ENCODE peak calls at places on chromosome 4, in six cellular contexts. X is SJSA1, S is hepatocyte, O is cardiac muscle cell, K is K562, A is right atrium auricular region. D is an unnamed sample. For H3K9me3, the result is how much of the 10 kb centered on the place peaks cover.

GRCh38 chr4:79865253-79865652 is 207.8 kb downstream of the ANTXR2 start:
- DNase-seq in O (peak), X (no peak), K (no peak), A (no peak), S (no peak), D (no peak)

GRCh38 chr4:180281726-180282125 is 1961.5 kb upstream of the TENM3 start:
- DNase-seq in K (no peak), O (no peak), A (no peak), S (no peak), X (no peak), D (no peak)

GRCh38 chr4:86493460-86493859 is 100.7 kb upstream of the PTPN13 start:
- DNase-seq in K (no peak), X (no peak), A (no peak), O (peak), S (no peak), D (no peak)

GRCh38 chr4:184310171-184310567 is 92.5 kb upstream of the ENPP6 start:
- DNase-seq in K (peak), A (no peak), O (no peak), S (no peak), X (no peak), D (no peak)

GRCh38 chr4:72857787-72858186 is 211.7 kb downstream of the COX18 start:
- DNase-seq in X (no peak), A (no peak), K (no peak), O (peak), S (no peak), D (no peak)

GRCh38 chr4:84531689-84532088 is 32.6 kb upstream of the NKX6-1 start:
- DNase-seq in O (no peak), S (no peak), X (no peak), K (no peak), A (no peak), D (peak)

GRCh38 chr4:145938618-145939177 is at the start of gene ZNF827:
- DNase-seq in K (no peak), O (peak), S (peak), X (peak), A (no peak), D (peak)

GRCh38 chr4:65190780-65191179 is 479.5 kb downstream of the EPHA5 start:
- DNase-seq in X (no peak), K (no peak), S (no peak), A (no peak), O (no peak), D (no peak)

GRCh38 chr4:127857641-127858040 is 23.1 kb upstream of the PLK4 start:
- DNase-seq in X (no peak), S (no peak), O (no peak), K (no peak), A (no peak), D (no peak)

GRCh38 chr4:155392486-155393184 is 15.9 kb upstream of the MAP9 start:
- DNase-seq in O (peak), A (no peak), S (peak), X (peak), K (no peak), D (no peak)

GRCh38 chr4:18932940-18933339 is 911.4 kb upstream of the LCORL start:
- DNase-seq in A (no peak), X (no peak), K (no peak), S (no peak), O (no peak), D (no peak)

GRCh38 chr4:148364525-148364924 is 77.7 kb downstream of the NR3C2 start:
- DNase-seq in S (no peak), A (no peak), K (no peak), X (no peak), O (no peak), D (no peak)

GRCh38 chr4:14653338-14653737 is 348.9 kb upstream of the CPEB2 start:
- DNase-seq in A (no peak), X (no peak), S (no peak), O (no peak), K (no peak), D (no peak)

GRCh38 chr4:122412547-122412946 is 33.7 kb downstream of the ADAD1 start:
- DNase-seq in K (peak), X (no peak), O (peak), A (no peak), S (no peak), D (no peak)

GRCh38 chr4:159551268-159551667 is 448.4 kb downstream of the RAPGEF2 start:
- DNase-seq in S (no peak), X (no peak), O (peak), A (no peak), K (no peak), D (no peak)

GRCh38 chr4:47390438-47391125 is 72.9 kb downstream of the COMMD8 start:
- DNase-seq in K (no peak), A (no peak), X (no peak), O (peak), S (no peak), D (no peak)

GRCh38 chr4:175776217-175776616 is 35.8 kb downstream of the GPM6A start:
- DNase-seq in X (no peak), S (no peak), O (no peak), K (no peak), A (no peak), D (no peak)

GRCh38 chr4:8840006-8840793 is 31.4 kb downstream of the HMX1 start:
- DNase-seq in A (no peak), K (no peak), O (no peak), S (no peak), X (peak), D (peak)

GRCh38 chr4:56692576-56692975 is 11.5 kb upstream of the HOPX start:
- DNase-seq in K (no peak), X (no peak), A (no peak), S (no peak), O (no peak), D (peak)

GRCh38 chr4:111323916-111324315 is 701.0 kb upstream of the PITX2 start:
- DNase-seq in A (no peak), X (no peak), O (peak), S (no peak), K (no peak), D (no peak)

GRCh38 chr4:169906821-169907220 is 119.4 kb downstream of the MFAP3L start:
- DNase-seq in S (no peak), O (no peak), X (no peak), K (no peak), A (no peak), D (no peak)

GRCh38 chr4:169909897-169910296 is 116.3 kb downstream of the MFAP3L start:
- DNase-seq in K (no peak), A (no peak), X (no peak), S (no peak), O (no peak), D (no peak)

GRCh38 chr4:169906104-169906503 is 120.1 kb downstream of the MFAP3L start:
- DNase-seq in A (no peak), X (no peak), O (no peak), K (no peak), S (no peak), D (no peak)

GRCh38 chr4:169907705-169908104 is 118.5 kb downstream of the MFAP3L start:
- DNase-seq in S (no peak), A (no peak), K (no peak), O (no peak), X (no peak), D (peak)

DNA sequence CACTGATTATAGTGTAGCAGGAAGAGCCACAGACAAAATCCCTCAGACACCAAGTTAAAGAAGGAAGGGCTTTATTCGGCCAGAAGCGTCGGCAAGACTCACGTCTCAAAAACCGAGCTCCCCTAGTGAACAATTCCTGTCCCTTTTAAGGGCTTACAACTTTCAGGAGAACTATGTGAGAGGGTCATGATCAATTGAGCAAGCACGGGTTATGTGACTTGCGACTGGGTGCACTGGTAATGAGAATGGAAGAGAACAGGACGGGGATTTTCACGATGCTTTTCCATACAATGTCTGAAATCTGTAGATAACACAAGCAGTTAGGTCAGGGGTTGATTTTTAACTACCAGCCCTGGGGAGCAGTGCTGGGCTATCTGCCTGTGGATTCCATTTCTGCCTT is 116.7 kb downstream of the MFAP3L start:
- DNase-seq in A (no peak), K (no peak), X (no peak), O (no peak), S (no peak), D (no peak)
- H3K9me3 ChIP-seq in A (under half), K (under half), X (under half), O (under half), S (under half), D (under half)

DNA sequence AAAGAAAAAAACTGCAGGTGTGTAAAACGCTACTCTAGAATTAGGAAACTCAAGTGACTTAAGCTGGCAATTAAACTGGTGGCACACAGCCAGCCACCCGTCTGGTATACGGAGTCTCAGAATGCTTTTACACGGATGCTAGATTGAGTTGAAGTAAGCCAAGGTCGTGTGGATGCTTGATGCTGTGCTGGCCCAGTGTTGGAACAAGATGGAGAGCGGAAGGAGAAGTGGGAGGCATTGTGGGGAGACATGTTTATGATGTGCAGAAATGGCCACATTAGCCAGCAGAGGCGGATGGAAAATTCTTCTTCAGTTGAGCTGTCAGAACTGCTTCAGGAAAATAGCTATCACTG is 750.5 kb upstream of the HS3ST1 start:
- DNase-seq in A (no peak), X (no peak), K (no peak), O (no peak), S (no peak), D (no peak)
- H3K9me3 ChIP-seq in A (under half), X (under half), K (under half), O (under half), S (under half), D (under half)

GRCh38 chr4:7558436-7558835 is 123.7 kb upstream of the PSAPL1 start:
- DNase-seq in A (no peak), S (no peak), K (no peak), X (no peak), O (no peak), D (no peak)

GRCh38 chr4:7557447-7557846 is 122.7 kb upstream of the PSAPL1 start:
- DNase-seq in K (no peak), O (peak), A (no peak), S (peak), X (no peak), D (no peak)

GRCh38 chr4:7559316-7559715 is 124.6 kb upstream of the PSAPL1 start:
- DNase-seq in K (no peak), O (no peak), S (no peak), A (no peak), X (no peak), D (no peak)

GRCh38 chr4:7554885-7555284 is 120.2 kb upstream of the PSAPL1 start:
- DNase-seq in O (no peak), S (no peak), X (no peak), A (no peak), K (no peak), D (no peak)

GRCh38 chr4:7556558-7556957 is 121.8 kb upstream of the PSAPL1 start:
- DNase-seq in A (no peak), O (no peak), K (no peak), S (no peak), X (no peak), D (no peak)
- H3K9me3 ChIP-seq in A (under half), O (under half), K (under half), S (under half), X (under half), D (under half)

DNA sequence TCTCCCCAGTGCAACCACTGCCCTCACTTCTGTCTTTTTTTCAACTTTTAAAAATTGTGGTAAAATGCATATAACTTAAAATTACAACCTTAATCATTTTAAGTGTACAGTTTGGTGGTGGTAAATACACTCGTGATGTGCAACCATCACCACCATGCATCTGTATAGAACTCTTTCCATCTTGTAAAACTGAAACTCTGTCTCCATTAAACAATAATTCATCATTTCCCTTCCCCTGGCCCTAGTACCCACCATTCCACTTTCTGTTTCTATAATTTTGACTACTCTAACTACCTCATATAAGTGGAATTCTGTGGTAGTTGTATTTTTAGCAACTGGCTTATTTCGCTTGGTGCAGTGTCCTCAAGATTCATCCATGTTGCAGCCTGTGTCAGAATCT is 6.8 kb upstream of the CTBP1 start:
- DNase-seq in S (no peak), X (no peak), K (no peak), A (no peak), O (no peak), D (no peak)
- H3K9me3 ChIP-seq in S (under half), X (under half), K (under half), A (under half), O (under half), D (under half)

GRCh38 chr4:176995-177394 is 52.7 kb downstream of the ZNF718 start:
- DNase-seq in K (no peak), A (no peak), S (no peak), O (no peak), X (no peak), D (no peak)

GRCh38 chr4:175986-176385 is 51.7 kb downstream of the ZNF718 start:
- DNase-seq in O (no peak), X (no peak), A (no peak), S (no peak), K (no peak), D (no peak)

DNA sequence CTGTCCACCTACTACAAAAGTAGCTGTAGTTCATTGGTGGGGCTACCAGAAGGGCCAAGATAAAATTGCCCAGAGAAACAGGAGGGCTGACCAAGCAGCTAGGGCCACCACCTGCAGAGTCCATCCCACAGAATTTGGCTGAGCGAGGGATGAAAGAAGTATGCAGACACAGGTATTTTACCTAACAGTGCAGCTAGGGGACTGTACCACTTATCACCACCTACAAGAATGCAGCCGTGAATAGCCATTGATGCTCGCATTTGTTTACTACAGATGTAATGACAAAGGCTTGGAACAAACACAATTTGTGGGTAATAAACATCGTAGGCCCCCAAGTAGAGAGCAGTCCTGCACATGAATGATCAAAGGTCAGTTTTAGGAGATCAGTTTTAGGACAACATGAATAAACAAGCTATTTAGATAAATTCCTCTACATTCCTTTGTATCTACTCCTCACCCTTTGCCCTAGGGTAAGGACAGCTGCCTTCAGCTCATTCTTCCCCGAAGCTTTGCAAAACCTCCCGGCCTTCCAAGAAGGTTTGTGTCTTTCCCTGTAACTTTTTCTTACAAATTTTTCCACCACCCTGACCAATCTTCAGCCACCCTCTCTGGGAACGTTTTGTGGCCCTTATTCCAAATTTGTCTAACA is 49.5 kb downstream of the ZNF718 start:
- DNase-seq in K (no peak), X (no peak), S (no peak), O (no peak), A (no peak), D (no peak)
- H3K9me3 ChIP-seq in K (under half), X (under half), S (under half), O (under half), A (under half), D (under half)

DNA sequence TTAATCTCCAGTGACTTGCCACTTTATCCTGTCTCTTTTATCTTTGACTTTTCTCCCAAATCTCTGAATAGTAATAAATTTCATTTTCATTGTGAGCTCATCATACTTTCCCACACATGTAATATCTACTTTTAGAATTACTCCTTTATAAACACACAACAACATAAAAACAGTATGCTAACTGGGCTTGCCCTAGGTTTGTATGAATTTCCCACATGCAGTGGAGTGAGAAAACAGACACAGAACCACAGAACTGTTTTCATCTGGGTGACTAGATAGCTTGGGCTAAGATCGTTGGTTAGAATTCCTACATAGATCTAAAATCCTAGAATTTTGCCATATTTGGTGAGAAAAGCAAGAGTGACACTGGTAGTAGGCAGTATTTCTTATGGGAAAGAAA is 409.5 kb downstream of the SPRY1 start:
- DNase-seq in O (no peak), X (no peak), S (no peak), K (no peak), A (no peak), D (no peak)
- H3K9me3 ChIP-seq in O (under half), X (under half), S (under half), K (under half), A (under half), D (under half)

GRCh38 chr4:7571736-7572135 is 137.0 kb upstream of the PSAPL1 start:
- DNase-seq in K (no peak), A (no peak), O (no peak), S (no peak), X (no peak), D (no peak)
- H3K9me3 ChIP-seq in K (under half), A (under half), O (under half), S (under half), X (under half), D (under half)

GRCh38 chr4:78268607-78269006 is 211.5 kb downstream of the FRAS1 start:
- DNase-seq in A (no peak), X (no peak), K (no peak), S (no peak), O (no peak), D (no peak)

GRCh38 chr4:78267790-78268189 is 210.7 kb downstream of the FRAS1 start:
- DNase-seq in O (no peak), K (no peak), X (no peak), S (no peak), A (no peak), D (no peak)

GRCh38 chr4:78265006-78265405 is 207.9 kb downstream of the FRAS1 start:
- DNase-seq in O (no peak), A (no peak), S (no peak), K (no peak), X (no peak), D (no peak)
- H3K9me3 ChIP-seq in O (under half), A (under half), S (under half), K (under half), X (under half), D (under half)

GRCh38 chr4:26838055-26838842 is 22.4 kb upstream of the STIM2 start:
- DNase-seq in K (no peak), O (no peak), X (no peak), S (no peak), A (no peak), D (no peak)
- H3K9me3 ChIP-seq in K (under half), O (under half), X (under half), S (under half), A (under half), D (under half)

GRCh38 chr4:7326693-7327340 is 107.9 kb downstream of the PSAPL1 start:
- DNase-seq in S (no peak), A (no peak), O (no peak), K (no peak), X (no peak), D (peak)
- H3K9me3 ChIP-seq in S (under half), A (under half), O (under half), K (under half), X (under half), D (under half)

D was measured in WERI-Rb-1.